ENCODE peak calls at places on chromosome 4, in ten cellular contexts. One of them, this sample, is unnamed. For H3K4me1, the result is how much of the 10 kb centered on the place peaks cover.

GRCh38 chr4:16967722-16968121 is 69.3 kb upstream of the LDB2 start:
- DNase-seq in PC-3: no peak
- DNase-seq in astrocyte: peak
- DNase-seq in hepatocyte: no peak
- DNase-seq in tibial nerve: peak
- DNase-seq in effector memory CD4-positive, alpha-beta T cell: no peak
- DNase-seq in uterus: peak
- DNase-seq in cardiac muscle cell: peak
- DNase-seq in aorta: peak
- DNase-seq in CD8-positive, alpha-beta memory T cell: no peak
- DNase-seq in this sample: peak

GRCh38 chr4:13535708-13536361 is 8.5 kb downstream of the NKX3-2 start:
- DNase-seq in uterus: no peak
- DNase-seq in hepatocyte: no peak
- DNase-seq in astrocyte: no peak
- DNase-seq in effector memory CD4-positive, alpha-beta T cell: no peak
- DNase-seq in aorta: no peak
- DNase-seq in CD8-positive, alpha-beta memory T cell: no peak
- DNase-seq in tibial nerve: no peak
- DNase-seq in cardiac muscle cell: no peak
- DNase-seq in PC-3: no peak
- DNase-seq in this sample: no peak

GRCh38 chr4:24105183-24106039 is 215.6 kb upstream of the PPARGC1A start:
- DNase-seq in cardiac muscle cell: no peak
- DNase-seq in uterus: peak
- DNase-seq in tibial nerve: no peak
- DNase-seq in PC-3: peak
- DNase-seq in astrocyte: peak
- DNase-seq in CD8-positive, alpha-beta memory T cell: no peak
- DNase-seq in hepatocyte: peak
- DNase-seq in effector memory CD4-positive, alpha-beta T cell: no peak
- DNase-seq in aorta: no peak
- DNase-seq in this sample: no peak

GRCh38 chr4:67684839-67685531 is 16.0 kb downstream of the UBA6 start:
- DNase-seq in astrocyte: peak
- DNase-seq in CD8-positive, alpha-beta memory T cell: no peak
- DNase-seq in uterus: no peak
- DNase-seq in PC-3: peak
- DNase-seq in cardiac muscle cell: no peak
- DNase-seq in effector memory CD4-positive, alpha-beta T cell: no peak
- DNase-seq in hepatocyte: no peak
- DNase-seq in aorta: no peak
- DNase-seq in tibial nerve: no peak
- DNase-seq in this sample: no peak

GRCh38 chr4:7858498-7858897 is 81.2 kb downstream of the AFAP1 start:
- DNase-seq in uterus: no peak
- DNase-seq in effector memory CD4-positive, alpha-beta T cell: no peak
- DNase-seq in astrocyte: no peak
- DNase-seq in aorta: no peak
- DNase-seq in tibial nerve: no peak
- DNase-seq in cardiac muscle cell: no peak
- DNase-seq in CD8-positive, alpha-beta memory T cell: no peak
- DNase-seq in PC-3: no peak
- DNase-seq in hepatocyte: no peak
- DNase-seq in this sample: no peak

GRCh38 chr4:184420881-184421416 is 53.4 kb downstream of the IRF2 start:
- DNase-seq in PC-3: no peak
- DNase-seq in uterus: no peak
- DNase-seq in effector memory CD4-positive, alpha-beta T cell: no peak
- DNase-seq in astrocyte: no peak
- DNase-seq in CD8-positive, alpha-beta memory T cell: no peak
- DNase-seq in tibial nerve: no peak
- DNase-seq in aorta: no peak
- DNase-seq in cardiac muscle cell: no peak
- DNase-seq in hepatocyte: no peak
- DNase-seq in this sample: no peak

GRCh38 chr4:128831526-128832252 is 22.2 kb downstream of the JADE1 start:
- DNase-seq in CD8-positive, alpha-beta memory T cell: no peak
- DNase-seq in tibial nerve: no peak
- DNase-seq in hepatocyte: peak
- DNase-seq in uterus: no peak
- DNase-seq in aorta: no peak
- DNase-seq in cardiac muscle cell: no peak
- DNase-seq in PC-3: no peak
- DNase-seq in effector memory CD4-positive, alpha-beta T cell: no peak
- DNase-seq in astrocyte: peak
- DNase-seq in this sample: no peak

GRCh38 chr4:183960021-183960420 is 54.9 kb downstream of the STOX2 start:
- DNase-seq in uterus: peak
- DNase-seq in cardiac muscle cell: peak
- DNase-seq in CD8-positive, alpha-beta memory T cell: no peak
- DNase-seq in aorta: no peak
- DNase-seq in astrocyte: peak
- DNase-seq in tibial nerve: peak
- DNase-seq in effector memory CD4-positive, alpha-beta T cell: no peak
- DNase-seq in PC-3: peak
- DNase-seq in hepatocyte: peak
- DNase-seq in this sample: peak

GRCh38 chr4:173270312-173271027 is 63.7 kb downstream of the HMGB2 start:
- DNase-seq in effector memory CD4-positive, alpha-beta T cell: no peak
- DNase-seq in tibial nerve: no peak
- DNase-seq in astrocyte: peak
- DNase-seq in CD8-positive, alpha-beta memory T cell: no peak
- DNase-seq in hepatocyte: peak
- DNase-seq in aorta: no peak
- DNase-seq in PC-3: no peak
- DNase-seq in uterus: no peak
- DNase-seq in cardiac muscle cell: peak
- DNase-seq in this sample: no peak

GRCh38 chr4:14441550-14441949 is 560.7 kb upstream of the CPEB2 start:
- DNase-seq in effector memory CD4-positive, alpha-beta T cell: no peak
- DNase-seq in astrocyte: no peak
- DNase-seq in PC-3: no peak
- DNase-seq in uterus: no peak
- DNase-seq in tibial nerve: no peak
- DNase-seq in aorta: no peak
- DNase-seq in CD8-positive, alpha-beta memory T cell: no peak
- DNase-seq in hepatocyte: no peak
- DNase-seq in cardiac muscle cell: no peak
- DNase-seq in this sample: no peak

GRCh38 chr4:118307619-118308018 is 45.2 kb downstream of the PRSS12 start:
- DNase-seq in aorta: no peak
- DNase-seq in effector memory CD4-positive, alpha-beta T cell: no peak
- DNase-seq in astrocyte: no peak
- DNase-seq in uterus: no peak
- DNase-seq in tibial nerve: no peak
- DNase-seq in hepatocyte: no peak
- DNase-seq in cardiac muscle cell: peak
- DNase-seq in CD8-positive, alpha-beta memory T cell: no peak
- DNase-seq in PC-3: no peak
- DNase-seq in this sample: no peak

GRCh38 chr4:34220601-34221000 is 2023.7 kb downstream of the ARAP2 start:
- DNase-seq in uterus: no peak
- DNase-seq in effector memory CD4-positive, alpha-beta T cell: no peak
- DNase-seq in aorta: no peak
- DNase-seq in tibial nerve: no peak
- DNase-seq in cardiac muscle cell: no peak
- DNase-seq in CD8-positive, alpha-beta memory T cell: no peak
- DNase-seq in astrocyte: no peak
- DNase-seq in PC-3: no peak
- DNase-seq in hepatocyte: no peak
- DNase-seq in this sample: no peak

GRCh38 chr4:59770865-59771264 is 1429.3 kb upstream of the ADGRL3 start:
- DNase-seq in astrocyte: no peak
- DNase-seq in cardiac muscle cell: no peak
- DNase-seq in aorta: no peak
- DNase-seq in effector memory CD4-positive, alpha-beta T cell: no peak
- DNase-seq in PC-3: no peak
- DNase-seq in hepatocyte: no peak
- DNase-seq in tibial nerve: no peak
- DNase-seq in uterus: no peak
- DNase-seq in CD8-positive, alpha-beta memory T cell: no peak
- DNase-seq in this sample: no peak

GRCh38 chr4:139176299-139177048 is 544 bp downstream of the ELF2 start:
- DNase-seq in astrocyte: peak
- DNase-seq in CD8-positive, alpha-beta memory T cell: peak
- DNase-seq in uterus: peak
- DNase-seq in effector memory CD4-positive, alpha-beta T cell: peak
- DNase-seq in cardiac muscle cell: peak
- DNase-seq in PC-3: peak
- DNase-seq in tibial nerve: peak
- DNase-seq in aorta: peak
- DNase-seq in hepatocyte: peak
- DNase-seq in this sample: peak

GRCh38 chr4:13984996-13985780 is 357.7 kb upstream of the BOD1L1 start:
- DNase-seq in effector memory CD4-positive, alpha-beta T cell: no peak
- DNase-seq in uterus: no peak
- DNase-seq in hepatocyte: no peak
- DNase-seq in astrocyte: peak
- DNase-seq in cardiac muscle cell: no peak
- DNase-seq in CD8-positive, alpha-beta memory T cell: no peak
- DNase-seq in PC-3: no peak
- DNase-seq in tibial nerve: no peak
- DNase-seq in aorta: no peak
- DNase-seq in this sample: no peak

GRCh38 chr4:151251922-151252321 is 25.0 kb upstream of the PRSS48 start:
- DNase-seq in CD8-positive, alpha-beta memory T cell: no peak
- DNase-seq in tibial nerve: no peak
- DNase-seq in hepatocyte: no peak
- DNase-seq in cardiac muscle cell: no peak
- DNase-seq in aorta: no peak
- DNase-seq in PC-3: no peak
- DNase-seq in astrocyte: no peak
- DNase-seq in uterus: no peak
- DNase-seq in effector memory CD4-positive, alpha-beta T cell: no peak
- DNase-seq in this sample: no peak

GRCh38 chr4:66298596-66298995 is 628.3 kb upstream of the EPHA5 start:
- DNase-seq in tibial nerve: no peak
- DNase-seq in effector memory CD4-positive, alpha-beta T cell: no peak
- DNase-seq in uterus: no peak
- DNase-seq in astrocyte: no peak
- DNase-seq in CD8-positive, alpha-beta memory T cell: no peak
- DNase-seq in PC-3: peak
- DNase-seq in aorta: no peak
- DNase-seq in cardiac muscle cell: no peak
- DNase-seq in hepatocyte: peak
- DNase-seq in this sample: no peak

GRCh38 chr4:101288365-101289145 is 58.8 kb downstream of the PPP3CA start:
- DNase-seq in PC-3: no peak
- DNase-seq in CD8-positive, alpha-beta memory T cell: no peak
- DNase-seq in effector memory CD4-positive, alpha-beta T cell: no peak
- DNase-seq in hepatocyte: no peak
- DNase-seq in astrocyte: peak
- DNase-seq in cardiac muscle cell: no peak
- DNase-seq in aorta: no peak
- DNase-seq in tibial nerve: no peak
- DNase-seq in uterus: no peak
- DNase-seq in this sample: no peak
- H3K4me1 ChIP-seq in PC-3: under half
- H3K4me1 ChIP-seq in CD8-positive, alpha-beta memory T cell: under half
- H3K4me1 ChIP-seq in effector memory CD4-positive, alpha-beta T cell: under half
- H3K4me1 ChIP-seq in hepatocyte: under half
- H3K4me1 ChIP-seq in astrocyte: under half
- H3K4me1 ChIP-seq in cardiac muscle cell: under half
- H3K4me1 ChIP-seq in aorta: under half
- H3K4me1 ChIP-seq in tibial nerve: under half
- H3K4me1 ChIP-seq in uterus: under half
- H3K4me1 ChIP-seq in this sample: under half

GRCh38 chr4:127782275-127783025 is at the start of gene HSPA4L:
- DNase-seq in CD8-positive, alpha-beta memory T cell: peak
- DNase-seq in hepatocyte: peak
- DNase-seq in astrocyte: peak
- DNase-seq in PC-3: peak
- DNase-seq in uterus: peak
- DNase-seq in tibial nerve: peak
- DNase-seq in aorta: no peak
- DNase-seq in effector memory CD4-positive, alpha-beta T cell: peak
- DNase-seq in cardiac muscle cell: peak
- DNase-seq in this sample: peak
- H3K4me1 ChIP-seq in CD8-positive, alpha-beta memory T cell: under half
- H3K4me1 ChIP-seq in hepatocyte: under half
- H3K4me1 ChIP-seq in astrocyte: under half
- H3K4me1 ChIP-seq in PC-3: under half
- H3K4me1 ChIP-seq in uterus: under half
- H3K4me1 ChIP-seq in tibial nerve: under half
- H3K4me1 ChIP-seq in aorta: under half
- H3K4me1 ChIP-seq in effector memory CD4-positive, alpha-beta T cell: under half
- H3K4me1 ChIP-seq in cardiac muscle cell: under half
- H3K4me1 ChIP-seq in this sample: under half

DNA sequence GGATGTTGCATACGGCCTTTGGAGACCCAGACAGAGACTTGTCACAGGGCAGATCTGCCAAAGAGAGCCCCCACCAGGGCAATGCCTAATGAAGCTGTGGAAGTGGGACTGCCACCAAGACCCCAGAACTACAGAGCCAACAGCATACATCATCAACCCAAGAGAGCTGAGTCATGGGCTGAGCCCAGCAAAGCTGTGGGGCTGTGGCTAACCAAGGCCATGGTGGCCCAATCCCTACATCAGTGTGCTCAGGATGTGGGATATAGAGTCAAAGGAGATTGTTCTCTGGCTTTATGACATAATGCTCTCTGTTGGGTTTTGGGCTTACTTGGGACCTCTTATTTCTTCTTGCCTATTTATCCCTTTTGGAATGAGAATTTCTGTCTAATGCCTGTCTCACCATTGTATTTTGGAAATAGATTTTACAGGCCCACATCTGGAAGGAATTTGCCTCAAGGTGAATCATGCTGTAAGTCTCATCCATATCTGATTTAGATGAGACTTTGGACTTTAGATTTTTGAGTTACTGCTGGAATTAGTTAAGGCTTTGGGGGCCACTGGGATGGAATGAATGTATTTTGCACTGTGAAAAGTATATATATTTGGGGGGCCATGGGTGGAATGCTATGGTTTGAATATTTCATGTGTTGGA is 5.4 kb upstream of the PRDM5 start:
- DNase-seq in aorta: no peak
- DNase-seq in CD8-positive, alpha-beta memory T cell: no peak
- DNase-seq in effector memory CD4-positive, alpha-beta T cell: no peak
- DNase-seq in tibial nerve: no peak
- DNase-seq in PC-3: no peak
- DNase-seq in hepatocyte: no peak
- DNase-seq in astrocyte: peak
- DNase-seq in cardiac muscle cell: no peak
- DNase-seq in uterus: no peak
- DNase-seq in this sample: no peak
- H3K4me1 ChIP-seq in aorta: under half
- H3K4me1 ChIP-seq in CD8-positive, alpha-beta memory T cell: under half
- H3K4me1 ChIP-seq in effector memory CD4-positive, alpha-beta T cell: under half
- H3K4me1 ChIP-seq in tibial nerve: under half
- H3K4me1 ChIP-seq in PC-3: under half
- H3K4me1 ChIP-seq in hepatocyte: under half
- H3K4me1 ChIP-seq in astrocyte: under half
- H3K4me1 ChIP-seq in cardiac muscle cell: under half
- H3K4me1 ChIP-seq in uterus: under half
- H3K4me1 ChIP-seq in this sample: under half

GRCh38 chr4:1403591-1404572 is 2.4 kb downstream of the NKX1-1 start:
- DNase-seq in effector memory CD4-positive, alpha-beta T cell: no peak
- DNase-seq in aorta: peak
- DNase-seq in astrocyte: no peak
- DNase-seq in uterus: no peak
- DNase-seq in CD8-positive, alpha-beta memory T cell: no peak
- DNase-seq in hepatocyte: peak
- DNase-seq in cardiac muscle cell: no peak
- DNase-seq in tibial nerve: no peak
- DNase-seq in PC-3: no peak
- DNase-seq in this sample: peak
- H3K4me1 ChIP-seq in effector memory CD4-positive, alpha-beta T cell: under half
- H3K4me1 ChIP-seq in aorta: under half
- H3K4me1 ChIP-seq in astrocyte: under half
- H3K4me1 ChIP-seq in uterus: under half
- H3K4me1 ChIP-seq in CD8-positive, alpha-beta memory T cell: under half
- H3K4me1 ChIP-seq in hepatocyte: under half
- H3K4me1 ChIP-seq in cardiac muscle cell: under half
- H3K4me1 ChIP-seq in tibial nerve: under half
- H3K4me1 ChIP-seq in PC-3: under half
- H3K4me1 ChIP-seq in this sample: under half

This sample was measured in psoas muscle.